ENCODE peak calls at places on chromosomes 13 and 19, in six cellular contexts. U, P, L, X, Q and A are unnamed samples.
A peak's percentile ranks its signal among the peaks of the same experiment; 100 is the strongest.

GRCh38 chr13:45595968-45596367 is 19.6 kb downstream of the ERICH6B start:
- DNase-seq in U (no peak), P (no peak), L (no peak), X (no peak), Q (no peak), A (no peak)

GRCh38 chr13:22073718-22074117 is 402.8 kb downstream of the FGF9 start:
- DNase-seq in U (no peak), P (no peak), L (no peak), X (no peak), Q (no peak), A (no peak)

GRCh38 chr19:34985249-34986022 is 14.7 kb upstream of the GRAMD1A start:
- DNase-seq in U (peak; percentile 44), P (peak; percentile 90), L (no peak), X (no peak), Q (peak; percentile 67), A (peak; percentile 57)

GRCh38 chr19:19403373-19403901 is 2.0 kb upstream of the GATAD2A start:
- DNase-seq in U (no peak), P (no peak), L (no peak), X (no peak), Q (no peak), A (no peak)

GRCh38 chr19:4987286-4987685 is 18.4 kb downstream of the KDM4B start:
- DNase-seq in U (no peak), P (no peak), L (no peak), X (no peak), Q (no peak), A (no peak)

GRCh38 chr13:100544866-100545683 is 43.5 kb downstream of the GGACT start:
- DNase-seq in U (no peak), P (no peak), L (no peak), X (no peak), Q (no peak), A (no peak)

GRCh38 chr19:23554548-23554947 is 132.5 kb downstream of the ZNF675 start:
- DNase-seq in U (no peak), P (no peak), L (no peak), X (no peak), Q (no peak), A (no peak)

GRCh38 chr13:27607125-27607524 is 13.2 kb downstream of the LNX2 start:
- DNase-seq in U (no peak), P (peak; percentile 88), L (no peak), X (peak; percentile 56), Q (no peak), A (peak; percentile 26)

GRCh38 chr13:99033814-99034213 is 56.0 kb upstream of the DOCK9 start:
- DNase-seq in U (no peak), P (peak; percentile 51), L (no peak), X (no peak), Q (no peak), A (no peak)

GRCh38 chr19:43562211-43562697 is 13.1 kb downstream of the XRCC1 start:
- DNase-seq in U (no peak), P (no peak), L (no peak), X (no peak), Q (no peak), A (no peak)

GRCh38 chr13:110640591-110641029 is 25.3 kb downstream of the NAXD start:
- DNase-seq in U (no peak), P (peak; percentile 40), L (peak; percentile 67), X (no peak), Q (peak; percentile 29), A (no peak)

GRCh38 chr13:44842158-44842557 is 147.1 kb downstream of the NUFIP1 start:
- DNase-seq in U (no peak), P (peak; percentile 42), L (no peak), X (no peak), Q (no peak), A (no peak)

GRCh38 chr13:41590643-41591042 is 133.3 kb downstream of the RGCC start:
- DNase-seq in U (no peak), P (no peak), L (no peak), X (no peak), Q (no peak), A (no peak)

GRCh38 chr19:31733591-31733990 is 384.4 kb upstream of the TSHZ3 start:
- DNase-seq in U (no peak), P (no peak), L (no peak), X (no peak), Q (no peak), A (no peak)

GRCh38 chr13:46392967-46393366 is 5.9 kb upstream of the RUBCNL start:
- DNase-seq in U (no peak), P (no peak), L (no peak), X (no peak), Q (no peak), A (no peak)